ENCODE peak calls at places on chromosomes 6 and 20, in six cellular contexts. T is neural progenitor cell, Q is A172, N is lower leg skin, X is iris pigment epithelial cell, C is GM12878. B is an unnamed sample.

GRCh38 chr6:30922447-30922852 is 8.4 kb downstream of the VARS2 start:
- DNase-seq in T (no peak), Q (peak), N (no peak), X (no peak), C (no peak), B (no peak)

GRCh38 chr20:325889-326644 is 715 bp downstream of the SOX12 start:
- DNase-seq in T (peak), Q (peak), N (peak), X (peak), C (no peak), B (peak)

GRCh38 chr6:144349690-144350132 is 64.6 kb downstream of the UTRN start:
- DNase-seq in T (no peak), Q (peak), N (no peak), X (peak), C (peak), B (no peak)

GRCh38 chr20:63941282-63942060 is 14.7 kb downstream of the UCKL1 start:
- DNase-seq in T (peak), Q (peak), N (no peak), X (no peak), C (no peak), B (peak)

GRCh38 chr6:117441824-117442264 is 16.1 kb upstream of the ROS1 start:
- DNase-seq in T (no peak), Q (peak), N (no peak), X (peak), C (no peak), B (no peak)

GRCh38 chr6:339480-339879 is 47.2 kb downstream of the DUSP22 start:
- DNase-seq in T (no peak), Q (no peak), N (no peak), X (no peak), C (no peak), B (no peak)

GRCh38 chr6:47741807-47742206 is 40.0 kb upstream of the OPN5 start:
- DNase-seq in T (no peak), Q (peak), N (no peak), X (no peak), C (no peak), B (no peak)

GRCh38 chr6:119083007-119083406 is 4.5 kb upstream of the FAM184A start:
- DNase-seq in T (no peak), Q (no peak), N (no peak), X (no peak), C (no peak), B (no peak)

GRCh38 chr6:168934856-168935627 is 318.6 kb downstream of the THBS2 start:
- DNase-seq in T (no peak), Q (no peak), N (peak), X (peak), C (no peak), B (no peak)

GRCh38 chr6:68911811-68912210 is 276.7 kb downstream of the ADGRB3 start:
- DNase-seq in T (no peak), Q (no peak), N (no peak), X (no peak), C (no peak), B (no peak)

GRCh38 chr6:136403166-136403980 is 113.7 kb upstream of the BCLAF1 start:
- DNase-seq in T (no peak), Q (peak), N (no peak), X (peak), C (no peak), B (no peak)

GRCh38 chr6:97440590-97441176 is 157.7 kb upstream of the MMS22L start:
- DNase-seq in T (peak), Q (peak), N (no peak), X (peak), C (no peak), B (no peak)

GRCh38 chr6:120671519-120671918 is 662.8 kb downstream of the TBC1D32 start:
- DNase-seq in T (peak), Q (no peak), N (no peak), X (no peak), C (no peak), B (no peak)

GRCh38 chr6:150739711-150740349 is 125.7 kb upstream of the MTHFD1L start:
- DNase-seq in T (no peak), Q (no peak), N (no peak), X (no peak), C (no peak), B (no peak)

GRCh38 chr6:149990672-149991402 is 27.1 kb downstream of the ULBP1 start:
- DNase-seq in T (peak), Q (no peak), N (peak), X (no peak), C (no peak), B (peak)

GRCh38 chr6:44054635-44055559 is 72.4 kb downstream of the MRPL14 start:
- DNase-seq in T (no peak), Q (peak), N (no peak), X (no peak), C (no peak), B (no peak)

GRCh38 chr6:89044988-89045387 is 35.6 kb upstream of the PNRC1 start:
- DNase-seq in T (no peak), Q (no peak), N (no peak), X (no peak), C (no peak), B (no peak)

GRCh38 chr20:4153251-4153650 is 137.9 kb upstream of the RNF24 start:
- DNase-seq in T (peak), Q (peak), N (no peak), X (no peak), C (no peak), B (no peak)

GRCh38 chr20:47019106-47019824 is 124.6 kb downstream of the EYA2 start:
- DNase-seq in T (no peak), Q (no peak), N (no peak), X (peak), C (no peak), B (no peak)

GRCh38 chr6:95658896-95659295 is 81.6 kb downstream of the MANEA start:
- DNase-seq in T (no peak), Q (no peak), N (no peak), X (no peak), C (no peak), B (no peak)

GRCh38 chr6:25927721-25928359 is 2.7 kb downstream of the SLC17A2 start:
- DNase-seq in T (no peak), Q (no peak), N (no peak), X (peak), C (no peak), B (no peak)

GRCh38 chr6:112296122-112296521 is 41.8 kb upstream of the LAMA4 start:
- DNase-seq in T (peak), Q (peak), N (no peak), X (peak), C (no peak), B (no peak)

GRCh38 chr20:45345104-45345936 is 2.9 kb downstream of the SDC4 start:
- DNase-seq in T (no peak), Q (no peak), N (no peak), X (no peak), C (no peak), B (no peak)

GRCh38 chr6:113558966-113559365 is 298.2 kb upstream of the MARCKS start:
- DNase-seq in T (no peak), Q (peak), N (no peak), X (peak), C (no peak), B (no peak)

GRCh38 chr6:90859612-90860011 is 272.7 kb upstream of the MAP3K7 start:
- DNase-seq in T (peak), Q (no peak), N (no peak), X (no peak), C (no peak), B (no peak)

GRCh38 chr6:108944707-108945685 is 96.8 kb downstream of the ARMC2 start:
- DNase-seq in T (no peak), Q (no peak), N (no peak), X (peak), C (no peak), B (no peak)

GRCh38 chr20:37342231-37343177 is 3.4 kb upstream of the SRC start:
- DNase-seq in T (peak), Q (peak), N (peak), X (no peak), C (no peak), B (no peak)

GRCh38 chr6:132669690-132670291 is 10.8 kb upstream of the TAAR1 start:
- DNase-seq in T (peak), Q (peak), N (no peak), X (peak), C (no peak), B (no peak)

GRCh38 chr6:151002562-151002961 is 137.1 kb downstream of the MTHFD1L start:
- DNase-seq in T (no peak), Q (no peak), N (peak), X (no peak), C (no peak), B (no peak)

GRCh38 chr6:134041093-134041492 is 11.3 kb downstream of the SLC2A12 start:
- DNase-seq in T (no peak), Q (peak), N (no peak), X (peak), C (no peak), B (no peak)

GRCh38 chr6:103910018-103910417 is 949.7 kb downstream of the HACE1 start:
- DNase-seq in T (no peak), Q (no peak), N (no peak), X (no peak), C (no peak), B (no peak)

GRCh38 chr6:160328447-160328846 is 19.7 kb upstream of the SLC22A3 start:
- DNase-seq in T (no peak), Q (no peak), N (no peak), X (no peak), C (no peak), B (no peak)

GRCh38 chr20:61263084-61263695 is 11.1 kb downstream of the CDH4 start:
- DNase-seq in T (peak), Q (no peak), N (no peak), X (no peak), C (no peak), B (no peak)

GRCh38 chr6:19268117-19268516 is 569.1 kb upstream of the ID4 start:
- DNase-seq in T (no peak), Q (peak), N (no peak), X (no peak), C (no peak), B (no peak)

GRCh38 chr20:53364617-53365016 is 229.0 kb downstream of the ZNF217 start:
- DNase-seq in T (no peak), Q (no peak), N (no peak), X (no peak), C (no peak), B (no peak)

GRCh38 chr6:125745281-125746018 is 4.0 kb upstream of the HEY2 start:
- DNase-seq in T (peak), Q (no peak), N (no peak), X (no peak), C (no peak), B (no peak)

GRCh38 chr6:123965894-123966293 is 162.2 kb downstream of the NKAIN2 start:
- DNase-seq in T (peak), Q (peak), N (no peak), X (no peak), C (no peak), B (no peak)

GRCh38 chr6:87822011-87822410 is 120.0 kb upstream of the AKIRIN2 start:
- DNase-seq in T (no peak), Q (no peak), N (no peak), X (peak), C (no peak), B (no peak)

GRCh38 chr6:31651602-31652191 is 764 bp downstream of the BAG6 start:
- DNase-seq in T (peak), Q (no peak), N (peak), X (peak), C (no peak), B (no peak)

GRCh38 chr6:105981002-105981887 is 104.9 kb upstream of the PRDM1 start:
- DNase-seq in T (peak), Q (no peak), N (no peak), X (no peak), C (no peak), B (no peak)

B was measured in suprapubic skin.